ENCODE peak calls at places on chromosome 1, in eight cellular contexts. One of them, this sample, is unnamed.
A peak's percentile ranks its signal among the peaks of the same experiment; 100 is the strongest.

GRCh38 chr1:39759436-39759726 is 11.8 kb downstream of the OXCT2 start:
- DNase-seq in neural crest cell: no peak
- DNase-seq in CD4-positive, alpha-beta T cell: no peak
- DNase-seq in heart left ventricle: no peak
- DNase-seq in stimulated activated CD4-positive, alpha-beta T cell treated with anti-CD3 and anti-CD28 coated beads, Interleukin-15, amount 100 ng/mL, for 1 hour: no peak
- DNase-seq in spleen: no peak
- DNase-seq in bronchial epithelial cell: peak; percentile 10
- DNase-seq in fibroblast of lung: no peak
- DNase-seq in this sample: no peak

GRCh38 chr1:115179397-115179835 is 90.1 kb upstream of the TSPAN2 start:
- DNase-seq in neural crest cell: no peak
- DNase-seq in CD4-positive, alpha-beta T cell: no peak
- DNase-seq in heart left ventricle: peak; percentile 82
- DNase-seq in stimulated activated CD4-positive, alpha-beta T cell treated with anti-CD3 and anti-CD28 coated beads, Interleukin-15, amount 100 ng/mL, for 1 hour: no peak
- DNase-seq in spleen: no peak
- DNase-seq in bronchial epithelial cell: peak; percentile 83
- DNase-seq in fibroblast of lung: peak; percentile 99
- DNase-seq in this sample: no peak

GRCh38 chr1:43034778-43035177 is 76.1 kb upstream of the SLC2A1 start:
- DNase-seq in neural crest cell: no peak
- DNase-seq in CD4-positive, alpha-beta T cell: no peak
- DNase-seq in heart left ventricle: no peak
- DNase-seq in stimulated activated CD4-positive, alpha-beta T cell treated with anti-CD3 and anti-CD28 coated beads, Interleukin-15, amount 100 ng/mL, for 1 hour: no peak
- DNase-seq in spleen: no peak
- DNase-seq in bronchial epithelial cell: no peak
- DNase-seq in fibroblast of lung: no peak
- DNase-seq in this sample: no peak

GRCh38 chr1:32151319-32151787 is 28.1 kb upstream of the TXLNA start:
- DNase-seq in neural crest cell: no peak
- DNase-seq in CD4-positive, alpha-beta T cell: no peak
- DNase-seq in heart left ventricle: no peak
- DNase-seq in stimulated activated CD4-positive, alpha-beta T cell treated with anti-CD3 and anti-CD28 coated beads, Interleukin-15, amount 100 ng/mL, for 1 hour: no peak
- DNase-seq in spleen: no peak
- DNase-seq in bronchial epithelial cell: peak; percentile 52
- DNase-seq in fibroblast of lung: peak; percentile 78
- DNase-seq in this sample: no peak

GRCh38 chr1:87200875-87201638 is 127.6 kb upstream of the LMO4 start:
- DNase-seq in neural crest cell: no peak
- DNase-seq in CD4-positive, alpha-beta T cell: no peak
- DNase-seq in heart left ventricle: no peak
- DNase-seq in stimulated activated CD4-positive, alpha-beta T cell treated with anti-CD3 and anti-CD28 coated beads, Interleukin-15, amount 100 ng/mL, for 1 hour: no peak
- DNase-seq in spleen: no peak
- DNase-seq in bronchial epithelial cell: peak; percentile 73
- DNase-seq in fibroblast of lung: no peak
- DNase-seq in this sample: peak; percentile 6

GRCh38 chr1:8089535-8090228 is 63.6 kb upstream of the ERRFI1 start:
- DNase-seq in neural crest cell: no peak
- DNase-seq in CD4-positive, alpha-beta T cell: no peak
- DNase-seq in heart left ventricle: no peak
- DNase-seq in stimulated activated CD4-positive, alpha-beta T cell treated with anti-CD3 and anti-CD28 coated beads, Interleukin-15, amount 100 ng/mL, for 1 hour: no peak
- DNase-seq in spleen: no peak
- DNase-seq in bronchial epithelial cell: peak; percentile 57
- DNase-seq in fibroblast of lung: peak; percentile 58
- DNase-seq in this sample: no peak

GRCh38 chr1:107326823-107327445 is 186.1 kb downstream of the NTNG1 start:
- DNase-seq in neural crest cell: no peak
- DNase-seq in CD4-positive, alpha-beta T cell: no peak
- DNase-seq in heart left ventricle: no peak
- DNase-seq in stimulated activated CD4-positive, alpha-beta T cell treated with anti-CD3 and anti-CD28 coated beads, Interleukin-15, amount 100 ng/mL, for 1 hour: no peak
- DNase-seq in spleen: no peak
- DNase-seq in bronchial epithelial cell: peak; percentile 26
- DNase-seq in fibroblast of lung: peak; percentile 4
- DNase-seq in this sample: no peak

GRCh38 chr1:23108918-23109533 is 59.6 kb downstream of the LUZP1 start:
- DNase-seq in neural crest cell: no peak
- DNase-seq in CD4-positive, alpha-beta T cell: no peak
- DNase-seq in heart left ventricle: no peak
- DNase-seq in stimulated activated CD4-positive, alpha-beta T cell treated with anti-CD3 and anti-CD28 coated beads, Interleukin-15, amount 100 ng/mL, for 1 hour: no peak
- DNase-seq in spleen: no peak
- DNase-seq in bronchial epithelial cell: no peak
- DNase-seq in fibroblast of lung: no peak
- DNase-seq in this sample: no peak

GRCh38 chr1:52814465-52814864 is 28.1 kb upstream of the ZYG11A start:
- DNase-seq in neural crest cell: no peak
- DNase-seq in CD4-positive, alpha-beta T cell: no peak
- DNase-seq in heart left ventricle: no peak
- DNase-seq in stimulated activated CD4-positive, alpha-beta T cell treated with anti-CD3 and anti-CD28 coated beads, Interleukin-15, amount 100 ng/mL, for 1 hour: no peak
- DNase-seq in spleen: no peak
- DNase-seq in bronchial epithelial cell: peak; percentile 90
- DNase-seq in fibroblast of lung: peak; percentile 29
- DNase-seq in this sample: no peak